ENCODE peak calls at places on chromosomes 12 and 14, in seven cellular contexts. One of them, this sample, is unnamed.

GRCh38 chr14:103243764-103244737 is 90.0 kb upstream of the EIF5 start:
- DNase-seq in fibroblast of lung: peak
- DNase-seq in astrocyte of the hippocampus: no peak
- DNase-seq in NCI-H524 treated with DMSO at 0.1 percent for 48 hours: no peak
- DNase-seq in HS-5: no peak
- DNase-seq in RPMI7951: no peak
- DNase-seq in iPS-NIHi11: no peak
- DNase-seq in this sample: no peak

GRCh38 chr12:111775205-111776193 is 8.8 kb downstream of the ALDH2 start:
- DNase-seq in HS-5: no peak
- DNase-seq in NCI-H524 treated with DMSO at 0.1 percent for 48 hours: no peak
- DNase-seq in RPMI7951: peak
- DNase-seq in iPS-NIHi11: no peak
- DNase-seq in astrocyte of the hippocampus: peak
- DNase-seq in fibroblast of lung: peak
- DNase-seq in this sample: no peak

GRCh38 chr14:75896341-75896740 is 85.5 kb downstream of the TGFB3 start:
- DNase-seq in HS-5: no peak
- DNase-seq in iPS-NIHi11: no peak
- DNase-seq in fibroblast of lung: no peak
- DNase-seq in astrocyte of the hippocampus: peak
- DNase-seq in NCI-H524 treated with DMSO at 0.1 percent for 48 hours: no peak
- DNase-seq in RPMI7951: no peak
- DNase-seq in this sample: no peak

GRCh38 chr12:131851741-131852550 is 23.8 kb downstream of the MMP17 start:
- DNase-seq in iPS-NIHi11: no peak
- DNase-seq in astrocyte of the hippocampus: no peak
- DNase-seq in RPMI7951: no peak
- DNase-seq in fibroblast of lung: no peak
- DNase-seq in NCI-H524 treated with DMSO at 0.1 percent for 48 hours: no peak
- DNase-seq in HS-5: no peak
- DNase-seq in this sample: no peak

GRCh38 chr14:89607453-89607852 is 190.4 kb upstream of the FOXN3 start:
- DNase-seq in fibroblast of lung: no peak
- DNase-seq in iPS-NIHi11: no peak
- DNase-seq in NCI-H524 treated with DMSO at 0.1 percent for 48 hours: no peak
- DNase-seq in RPMI7951: no peak
- DNase-seq in astrocyte of the hippocampus: no peak
- DNase-seq in HS-5: no peak
- DNase-seq in this sample: no peak

GRCh38 chr14:105508601-105509000 is 17.6 kb downstream of the TEDC1 start:
- DNase-seq in RPMI7951: no peak
- DNase-seq in iPS-NIHi11: no peak
- DNase-seq in fibroblast of lung: no peak
- DNase-seq in astrocyte of the hippocampus: no peak
- DNase-seq in HS-5: no peak
- DNase-seq in NCI-H524 treated with DMSO at 0.1 percent for 48 hours: no peak
- DNase-seq in this sample: no peak

GRCh38 chr14:54453252-54453651 is 12.1 kb upstream of the CNIH1 start:
- DNase-seq in iPS-NIHi11: no peak
- DNase-seq in fibroblast of lung: no peak
- DNase-seq in HS-5: no peak
- DNase-seq in RPMI7951: no peak
- DNase-seq in astrocyte of the hippocampus: no peak
- DNase-seq in NCI-H524 treated with DMSO at 0.1 percent for 48 hours: no peak
- DNase-seq in this sample: no peak

GRCh38 chr12:108043750-108044149 is 85.3 kb upstream of the WSCD2 start:
- DNase-seq in fibroblast of lung: no peak
- DNase-seq in HS-5: no peak
- DNase-seq in NCI-H524 treated with DMSO at 0.1 percent for 48 hours: no peak
- DNase-seq in RPMI7951: no peak
- DNase-seq in iPS-NIHi11: no peak
- DNase-seq in astrocyte of the hippocampus: no peak
- DNase-seq in this sample: no peak

GRCh38 chr12:58966939-58967338 is 46.6 kb upstream of the LRIG3 start:
- DNase-seq in iPS-NIHi11: no peak
- DNase-seq in fibroblast of lung: peak
- DNase-seq in astrocyte of the hippocampus: no peak
- DNase-seq in HS-5: no peak
- DNase-seq in NCI-H524 treated with DMSO at 0.1 percent for 48 hours: no peak
- DNase-seq in RPMI7951: peak
- DNase-seq in this sample: no peak

GRCh38 chr14:100279133-100279532 is 27.1 kb downstream of the SLC25A29 start:
- DNase-seq in fibroblast of lung: no peak
- DNase-seq in HS-5: no peak
- DNase-seq in NCI-H524 treated with DMSO at 0.1 percent for 48 hours: no peak
- DNase-seq in RPMI7951: no peak
- DNase-seq in iPS-NIHi11: no peak
- DNase-seq in astrocyte of the hippocampus: no peak
- DNase-seq in this sample: no peak